ENCODE peak calls at places on chromosomes 2 and 18, in four cellular contexts. X is endothelial cell of umbilical vein, J is A549, I is testis. F is an unnamed sample.

GRCh38 chr2:74944987-74945782 is 13.3 kb upstream of the POLE4 start:
- DNase-seq in X (no peak), J (no peak), I (no peak), F (no peak)

GRCh38 chr2:233444501-233444900 is 90.2 kb downstream of the DGKD start:
- DNase-seq in X (no peak), J (no peak), I (no peak), F (no peak)

GRCh38 chr2:54503192-54503591 is 47.1 kb downstream of the SPTBN1 start:
- DNase-seq in X (peak; percentile 66), J (peak; percentile 60), I (peak; percentile 46), F (no peak)

GRCh38 chr2:100730290-100730868 is 89.6 kb upstream of the NPAS2 start:
- DNase-seq in X (peak; percentile 88), J (peak; percentile 82), I (peak; percentile 61), F (peak; percentile 61)

GRCh38 chr2:6835467-6835866 is 30.2 kb downstream of the CMPK2 start:
- DNase-seq in X (no peak), J (no peak), I (no peak), F (no peak)

GRCh38 chr2:216287251-216287650 is 85.0 kb downstream of the MARCHF4 start:
- DNase-seq in X (no peak), J (no peak), I (no peak), F (no peak)

GRCh38 chr18:46366977-46367376 is 262.8 kb downstream of the HAUS1 start:
- DNase-seq in X (no peak), J (no peak), I (no peak), F (no peak)

GRCh38 chr2:111975053-111975552 is 76.7 kb downstream of the MERTK start:
- DNase-seq in X (peak; percentile 99), J (peak; percentile 83), I (no peak), F (no peak)

GRCh38 chr2:54212456-54212855 is 43.6 kb downstream of the TSPYL6 start:
- DNase-seq in X (no peak), J (no peak), I (no peak), F (no peak)

GRCh38 chr2:66446178-66446860 is 11.4 kb downstream of the MEIS1 start:
- DNase-seq in X (no peak), J (no peak), I (peak; percentile 37), F (peak; percentile 44)

GRCh38 chr2:139271879-139272278 is 491.7 kb upstream of the NXPH2 start:
- DNase-seq in X (no peak), J (no peak), I (no peak), F (no peak)

GRCh38 chr2:217622205-217622621 is 380.6 kb downstream of the TNS1 start:
- DNase-seq in X (no peak), J (peak; percentile 7), I (peak; percentile 59), F (no peak)

GRCh38 chr2:24906466-24906865 is 13.6 kb downstream of the ADCY3 start:
- DNase-seq in X (no peak), J (no peak), I (no peak), F (no peak)

GRCh38 chr2:19125876-19126275 is 232.5 kb downstream of the OSR1 start:
- DNase-seq in X (no peak), J (no peak), I (no peak), F (no peak)

GRCh38 chr2:235669269-235669831 is 175.5 kb downstream of the AGAP1 start:
- DNase-seq in X (peak; percentile 35), J (peak; percentile 82), I (peak; percentile 64), F (peak; percentile 80)

GRCh38 chr2:210681481-210681880 is 125.1 kb downstream of the CPS1 start:
- DNase-seq in X (no peak), J (no peak), I (no peak), F (no peak)

GRCh38 chr2:70868970-70869369 is 33.4 kb upstream of the CD207 start:
- DNase-seq in X (no peak), J (no peak), I (no peak), F (no peak)

GRCh38 chr18:79429785-79430281 is 34.1 kb downstream of the NFATC1 start:
- DNase-seq in X (no peak), J (no peak), I (no peak), F (no peak)

GRCh38 chr2:43941359-43941758 is 54.4 kb downstream of the LRPPRC start:
- DNase-seq in X (no peak), J (no peak), I (no peak), F (no peak)

GRCh38 chr2:177332041-177332991 is 60.3 kb upstream of the AGPS start:
- DNase-seq in X (peak; percentile 87), J (peak; percentile 69), I (peak; percentile 63), F (peak; percentile 22)

GRCh38 chr2:23384551-23385349 is at the start of gene KLHL29:
- DNase-seq in X (peak; percentile 50), J (peak; percentile 62), I (peak; percentile 89), F (peak; percentile 87)

GRCh38 chr18:46411862-46412690 is 244.9 kb downstream of the LOXHD1 start:
- DNase-seq in X (no peak), J (no peak), I (peak; percentile 50), F (peak; percentile 39)

GRCh38 chr2:219627105-219628100 is at the start of gene SLC4A3:
- DNase-seq in X (no peak), J (no peak), I (no peak), F (no peak)

GRCh38 chr2:233331536-233331935 is 22.8 kb upstream of the DGKD start:
- DNase-seq in X (no peak), J (no peak), I (peak; percentile 66), F (peak; percentile 55)

GRCh38 chr2:30611572-30611971 is 164.5 kb downstream of the LCLAT1 start:
- DNase-seq in X (no peak), J (no peak), I (no peak), F (no peak)

GRCh38 chr2:135637456-135638087 is 104.1 kb upstream of the UBXN4 start:
- DNase-seq in X (no peak), J (no peak), I (no peak), F (no peak)

GRCh38 chr2:49251251-49251650 is 96.9 kb upstream of the FSHR start:
- DNase-seq in X (no peak), J (no peak), I (no peak), F (no peak)

GRCh38 chr2:238939521-238940403 is 91.9 kb downstream of the TWIST2 start:
- DNase-seq in X (no peak), J (no peak), I (no peak), F (no peak)

DNA sequence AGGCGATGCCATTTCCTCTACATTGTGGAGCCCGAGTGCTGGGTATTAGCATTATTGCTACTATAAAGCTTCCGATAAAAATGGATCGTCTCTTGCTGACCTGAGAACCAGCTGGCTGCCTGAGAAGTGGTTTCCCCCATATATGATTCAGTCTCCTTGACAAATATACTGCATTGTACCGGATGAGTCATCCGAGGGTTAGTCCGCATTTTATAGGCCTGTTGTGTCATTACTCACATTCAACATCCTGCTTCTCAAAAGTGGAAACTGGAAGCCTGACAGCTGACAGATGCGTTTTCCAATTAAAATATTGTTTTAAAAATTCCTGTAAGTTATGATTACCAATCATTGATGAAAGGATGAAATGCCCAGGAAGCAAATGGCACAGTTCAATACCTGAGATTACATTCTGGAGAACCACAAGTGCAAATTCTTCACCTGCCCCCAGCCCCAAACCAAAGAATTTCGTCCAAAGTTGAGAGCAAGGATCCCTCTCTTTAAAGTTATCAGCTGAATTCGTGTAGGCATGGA is 65.7 kb downstream of the SPRED2 start:
- DNase-seq in X (peak; percentile 97), J (peak; percentile 93), I (no peak), F (no peak)
- H3K4me1 ChIP-seq in X (peaks cover 20% of the 10 kb centered on the region), J (peaks cover 62% of the 10 kb centered on the region), I (peaks cover 3% of the 10 kb centered on the region), F (peaks cover 82% of the 10 kb centered on the region)

GRCh38 chr2:227164745-227165350 is 424 bp downstream of the COL4A3 start:
- DNase-seq in X (no peak), J (peak; percentile 67), I (no peak), F (no peak)

GRCh38 chr2:227161947-227162346 is 2.1 kb downstream of the COL4A4 start:
- DNase-seq in X (no peak), J (no peak), I (no peak), F (no peak)

GRCh38 chr2:227163445-227163997 is 484 bp downstream of the COL4A4 start:
- DNase-seq in X (no peak), J (peak; percentile 26), I (no peak), F (no peak)

GRCh38 chr2:227160164-227160563 is 3.8 kb downstream of the COL4A4 start:
- DNase-seq in X (no peak), J (no peak), I (no peak), F (no peak)

GRCh38 chr2:227163998-227164744 is at the start of the genes COL4A3 and COL4A4:
- DNase-seq in X (no peak), J (peak; percentile 73), I (peak; percentile 45), F (peak; percentile 78)
- TF ChIP-seq CTCF in X (no peak), J (no peak), I (no peak), F (no peak)

GRCh38 chr2:85766214-85766613 is 12.4 kb downstream of the ATOH8 start:
- DNase-seq in X (peak; percentile 47), J (no peak), I (no peak), F (no peak)
- H3K4me1 ChIP-seq in X (peaks cover 37% of the 10 kb centered on the region), J (peaks cover 66% of the 10 kb centered on the region), I (peaks cover 14% of the 10 kb centered on the region), F (peaks cover 98% of the 10 kb centered on the region)

GRCh38 chr2:152743004-152743403 is 24.6 kb downstream of the ARL6IP6 start:
- DNase-seq in X (peak; percentile 11), J (peak; percentile 34), I (no peak), F (no peak)
- TF ChIP-seq CTCF in X (peak; percentile 4), J (peak; percentile 42), I (no peak), F (peak; percentile 56)

DNA sequence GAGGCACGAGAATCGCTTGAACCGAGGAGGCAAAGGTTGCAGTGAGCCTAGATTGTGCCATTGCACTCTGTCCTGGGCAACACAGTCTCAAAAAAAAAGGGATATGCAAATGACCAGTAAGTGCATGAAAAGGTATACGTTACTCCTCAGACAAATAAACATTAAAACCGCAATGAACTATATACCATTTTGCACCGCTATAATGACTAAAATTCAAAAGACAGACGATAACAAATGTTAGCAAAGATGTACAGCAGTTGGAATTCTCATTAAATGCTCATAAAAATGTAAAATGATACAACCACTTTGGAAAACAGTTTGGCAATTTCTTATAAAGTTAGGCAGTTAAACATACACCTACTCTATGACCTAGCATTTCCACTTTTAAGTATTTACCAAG is 67.4 kb upstream of the MSH6 start:
- DNase-seq in X (no peak), J (no peak), I (no peak), F (no peak)
- H3K4me1 ChIP-seq in X (no peaks in the 10 kb centered on the region), J (no peaks in the 10 kb centered on the region), I (no peaks in the 10 kb centered on the region), F (no peaks in the 10 kb centered on the region)

GRCh38 chr2:151640087-151640486 is 94.2 kb downstream of the NEB start:
- DNase-seq in X (no peak), J (no peak), I (no peak), F (no peak)
- TF ChIP-seq CTCF in X (no peak), J (no peak), I (no peak), F (no peak)